ENCODE peak calls at places on chromosomes 1 and 21, in nine cellular contexts. X is neural progenitor cell, U is heart right ventricle, W is AG04450, A is fibroblast of villous mesenchyme, P is left ventricle myocardium inferior, V is colonic mucosa, G is psoas muscle, L is HFF-Myc. I is an unnamed sample.

GRCh38 chr1:33346921-33347649 is 26.2 kb upstream of the A3GALT2 start:
- DNase-seq in P (no peak), X (no peak), U (peak; percentile 83), V (peak; percentile 63), W (no peak), G (peak; percentile 74), A (peak; percentile 97), L (peak; percentile 95), I (peak; percentile 93)

GRCh38 chr1:246383217-246383616 is 123.9 kb downstream of the SMYD3 start:
- DNase-seq in U (no peak), L (no peak), X (no peak), A (no peak), W (no peak), V (no peak), P (no peak), G (no peak), I (no peak)

GRCh38 chr1:54248966-54249365 is 49.0 kb downstream of the MRPL37 start:
- DNase-seq in A (no peak), L (no peak), P (no peak), X (no peak), U (no peak), W (no peak), G (no peak), V (no peak), I (no peak)

GRCh38 chr1:201039876-201040275 is 16.4 kb upstream of the KIF21B start:
- DNase-seq in A (no peak), W (no peak), V (no peak), G (no peak), U (no peak), P (no peak), X (no peak), L (no peak), I (no peak)

GRCh38 chr21:45043541-45044020 is 30.8 kb upstream of the ADARB1 start:
- DNase-seq in G (no peak), X (no peak), W (no peak), P (no peak), A (no peak), U (no peak), L (no peak), V (no peak), I (no peak)

GRCh38 chr1:114021665-114022099 is 42.4 kb downstream of the OLFML3 start:
- DNase-seq in A (no peak), V (no peak), U (no peak), P (no peak), L (no peak), G (no peak), W (no peak), X (no peak), I (no peak)

GRCh38 chr1:18357831-18358230 is 122.9 kb upstream of the KLHDC7A start:
- DNase-seq in G (no peak), W (no peak), V (no peak), U (no peak), A (no peak), X (no peak), P (no peak), L (no peak), I (no peak)

GRCh38 chr1:103145449-103145848 is 37.1 kb upstream of the COL11A1 start:
- DNase-seq in P (no peak), V (no peak), L (no peak), W (no peak), U (no peak), A (no peak), X (no peak), G (no peak), I (no peak)

GRCh38 chr21:29194342-29194741 is 63.9 kb downstream of the MAP3K7CL start:
- DNase-seq in U (no peak), W (no peak), A (no peak), V (no peak), X (no peak), P (no peak), G (no peak), L (no peak), I (no peak)

GRCh38 chr1:8448906-8449661 is 131.2 kb downstream of the SLC45A1 start:
- DNase-seq in X (no peak), P (no peak), L (no peak), V (no peak), W (no peak), A (peak; percentile 78), G (no peak), U (peak; percentile 31), I (peak; percentile 33)

GRCh38 chr1:235710665-235711064 is 61.1 kb upstream of the GNG4 start:
- DNase-seq in V (no peak), P (no peak), W (no peak), G (no peak), X (peak; percentile 15), A (no peak), L (no peak), U (peak; percentile 5), I (no peak)

GRCh38 chr1:11124965-11125364 is 25.3 kb upstream of the EXOSC10 start:
- DNase-seq in L (no peak), G (no peak), U (no peak), V (no peak), P (no peak), A (no peak), X (no peak), W (no peak), I (no peak)

GRCh38 chr1:94895518-94895917 is 31.4 kb downstream of the CNN3 start:
- DNase-seq in X (no peak), P (no peak), A (no peak), V (no peak), W (no peak), L (no peak), U (no peak), G (no peak), I (no peak)

GRCh38 chr1:212119863-212120262 is 84.3 kb downstream of the DTL start:
- DNase-seq in P (no peak), U (no peak), G (no peak), V (no peak), A (no peak), W (no peak), L (no peak), X (no peak), I (no peak)

GRCh38 chr1:34924759-34925555 is 4.5 kb downstream of the DLGAP3 start:
- DNase-seq in W (peak; percentile 20), A (peak; percentile 59), P (peak; percentile 56), U (peak; percentile 79), G (peak; percentile 75), L (peak; percentile 17), V (peak; percentile 49), X (peak; percentile 90), I (peak; percentile 72)

GRCh38 chr1:230068952-230069684 is 2.1 kb downstream of the GALNT2 start:
- DNase-seq in U (no peak), X (peak; percentile 50), V (peak; percentile 40), W (no peak), L (no peak), A (peak; percentile 44), P (no peak), G (no peak), I (no peak)
- H3K4me3 ChIP-seq in U (no peak overlapping the region), X (peak overlapping the region; percentile 99), V (peak overlapping the region; percentile 70), W (peak overlapping the region; percentile 86), L (peak overlapping the region; percentile 80), A (peak overlapping the region; percentile 90), P (peak overlapping the region; percentile 95), G (peak overlapping the region; percentile 95), I (peak overlapping the region; percentile 86)

DNA sequence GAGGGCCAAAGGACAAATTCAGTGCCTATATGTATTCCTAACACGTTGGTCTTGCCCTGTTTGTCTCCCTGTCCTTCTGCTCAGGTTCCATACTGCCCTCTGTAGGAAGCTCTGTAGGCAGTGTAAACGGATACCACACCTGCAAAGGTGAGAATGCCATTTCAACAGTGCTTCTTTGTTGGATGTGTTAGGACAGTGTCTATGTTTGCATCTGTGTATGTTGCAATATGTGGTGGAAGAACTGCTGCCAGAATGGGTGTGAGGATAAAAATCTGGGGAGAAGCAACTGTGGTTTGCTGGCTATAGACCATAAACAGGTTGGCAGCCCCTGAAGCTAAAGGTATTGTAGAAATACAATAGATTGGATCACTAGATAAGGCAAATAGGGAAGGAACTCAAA is 113.1 kb upstream of the BMP8A start:
- DNase-seq in A (no peak), P (no peak), V (peak; percentile 52), X (peak; percentile 11), U (no peak), L (no peak), W (no peak), G (no peak), I (no peak)
- TF ChIP-seq CTCF in A (peak; percentile 34), P (peak; percentile 43), V (peak; percentile 43), X (peak; percentile 51), U (no peak), L (peak; percentile 32), W (peak; percentile 21), G (no peak), I (peak; percentile 49)

DNA sequence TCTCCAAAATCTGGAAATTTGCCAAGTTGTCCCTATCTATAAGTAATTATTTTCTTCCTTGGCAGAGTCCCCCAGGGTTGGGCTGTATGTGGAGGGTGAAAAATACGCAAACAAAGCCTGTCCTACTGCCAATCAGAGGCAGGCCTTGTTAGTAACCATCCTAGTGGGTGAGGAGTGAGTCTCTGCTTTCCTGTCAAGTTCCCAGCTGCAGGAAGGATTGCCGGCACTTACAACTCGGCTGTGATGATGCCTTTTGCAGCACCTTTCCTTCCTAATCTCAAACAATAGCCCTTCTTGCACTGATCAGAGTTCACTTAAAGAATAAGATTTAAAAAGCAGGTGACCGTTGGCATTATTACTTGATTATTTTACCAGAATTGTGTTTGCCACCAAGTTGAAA is 31.3 kb upstream of the FGGY start:
- DNase-seq in U (no peak), A (no peak), L (no peak), P (no peak), G (no peak), W (no peak), X (no peak), V (no peak), I (no peak)
- H3K4me3 ChIP-seq in U (no peak overlapping the region), A (no peak overlapping the region), L (no peak overlapping the region), P (no peak overlapping the region), G (no peak overlapping the region), W (no peak overlapping the region), X (no peak overlapping the region), V (no peak overlapping the region), I (no peak overlapping the region)

GRCh38 chr1:40853113-40853999 is 8.8 kb downstream of the CITED4 start:
- DNase-seq in U (no peak), G (no peak), V (no peak), P (no peak), W (no peak), A (no peak), L (no peak), X (no peak), I (no peak)

GRCh38 chr1:40857737-40858136 is 4.4 kb downstream of the CITED4 start:
- DNase-seq in P (no peak), U (no peak), L (no peak), X (peak; percentile 63), V (no peak), G (no peak), W (no peak), A (no peak), I (no peak)

GRCh38 chr1:40856116-40856515 is 6.0 kb downstream of the CITED4 start:
- DNase-seq in W (no peak), G (no peak), P (no peak), L (no peak), X (no peak), U (no peak), A (no peak), V (no peak), I (no peak)

GRCh38 chr1:40856656-40857302 is 5.4 kb downstream of the CITED4 start:
- DNase-seq in W (no peak), L (no peak), U (no peak), A (no peak), V (no peak), P (no peak), G (no peak), X (peak; percentile 32), I (no peak)

GRCh38 chr1:40855513-40855912 is 6.7 kb downstream of the CITED4 start:
- DNase-seq in X (peak; percentile 45), G (no peak), P (no peak), U (no peak), W (no peak), A (no peak), L (no peak), V (no peak), I (no peak)
- TF ChIP-seq CTCF in X (peak; percentile 47), G (no peak), P (peak; percentile 22), U (no peak), W (peak; percentile 32), A (peak; percentile 44), L (peak; percentile 44), V (no peak), I (peak; percentile 34)